ENCODE peak calls at places on chromosomes 7 and 10, in four cellular contexts. C, K, W and O are unnamed samples.

GRCh38 chr7:155683714-155684113 is 39.3 kb downstream of the RBM33 start:
- DNase-seq in K (no peak), C (no peak), W (no peak), O (no peak)

GRCh38 chr10:87657370-87657769 is 2.3 kb upstream of the PAPSS2 start:
- DNase-seq in W (no peak), K (no peak), C (no peak), O (peak; percentile 82)

GRCh38 chr10:598415-599170 is 90.9 kb downstream of the DIP2C start:
- DNase-seq in K (no peak), C (no peak), W (no peak), O (peak; percentile 74)

GRCh38 chr10:79139124-79139835 is 70.5 kb downstream of the ZMIZ1 start:
- DNase-seq in W (no peak), K (no peak), C (no peak), O (no peak)

GRCh38 chr7:8295638-8296361 is 33.8 kb upstream of the ICA1 start:
- DNase-seq in C (no peak), K (peak; percentile 89), W (no peak), O (peak; percentile 56)

GRCh38 chr10:7300327-7300726 is 110.5 kb downstream of the SFMBT2 start:
- DNase-seq in C (no peak), W (no peak), K (no peak), O (no peak)

GRCh38 chr10:113226404-113226803 is 276.4 kb downstream of the TCF7L2 start:
- DNase-seq in C (no peak), W (no peak), K (no peak), O (no peak)

GRCh38 chr10:97939446-97939990 is 89.9 kb downstream of the GOLGA7B start:
- DNase-seq in K (no peak), W (no peak), C (no peak), O (no peak)

GRCh38 chr7:33412336-33412735 is 283.0 kb downstream of the BBS9 start:
- DNase-seq in K (no peak), C (no peak), W (no peak), O (no peak)

GRCh38 chr7:2157473-2158279 is 75.1 kb downstream of the MAD1L1 start:
- DNase-seq in W (peak; percentile 22), C (peak; percentile 46), K (peak; percentile 78), O (peak; percentile 79)

GRCh38 chr10:10630281-10630680 is 387.4 kb upstream of the CELF2 start:
- DNase-seq in K (no peak), W (no peak), C (no peak), O (no peak)

GRCh38 chr7:140983802-140984201 is 30.9 kb downstream of the MRPS33 start:
- DNase-seq in K (no peak), W (no peak), C (no peak), O (no peak)

GRCh38 chr10:85532821-85533220 is 833.8 kb downstream of the GRID1 start:
- DNase-seq in K (no peak), C (no peak), W (no peak), O (no peak)

GRCh38 chr7:30757343-30757695 is 5.4 kb downstream of the INMT start:
- DNase-seq in K (no peak), C (no peak), W (no peak), O (no peak)